ENCODE peak calls at places on chromosomes 13 and 19, in ten cellular contexts. H is astrocyte of the spinal cord, O is left lung, T is stomach, F is fibroblast of mammary gland, G is left ventricle myocardium inferior, P is cardiac fibroblast, J is tibial artery, E is fibroblast of lung, I is MM.1S. Q is an unnamed sample.

GRCh38 chr19:41998246-41999020 is 4.4 kb upstream of the ATP1A3 start:
- DNase-seq in H (no peak), O (no peak), T (peak), F (peak), G (peak), P (peak), J (no peak), E (peak), I (peak), Q (peak)

GRCh38 chr19:39246951-39247669 is 1.5 kb downstream of the IFNL4 start:
- DNase-seq in H (no peak), O (no peak), T (no peak), F (peak), G (peak), P (peak), J (no peak), E (peak), I (no peak), Q (no peak)

GRCh38 chr19:48806818-48807589 is 3.8 kb downstream of the BCAT2 start:
- DNase-seq in H (no peak), O (no peak), T (no peak), F (peak), G (no peak), P (peak), J (no peak), E (peak), I (no peak), Q (peak)

GRCh38 chr19:41821003-41821735 is 23.3 kb downstream of the LYPD4 start:
- DNase-seq in H (no peak), O (no peak), T (peak), F (peak), G (no peak), P (peak), J (no peak), E (peak), I (peak), Q (peak)

GRCh38 chr19:5121286-5122120 is 152.6 kb downstream of the KDM4B start:
- DNase-seq in H (no peak), O (no peak), T (no peak), F (no peak), G (no peak), P (no peak), J (no peak), E (no peak), I (no peak), Q (no peak)

GRCh38 chr19:37332839-37333238 is 38.1 kb upstream of the ZNF527 start:
- DNase-seq in H (no peak), O (no peak), T (no peak), F (no peak), G (no peak), P (no peak), J (no peak), E (no peak), I (no peak), Q (no peak)

GRCh38 chr19:33291623-33292534 is 10.5 kb downstream of the CEBPA start:
- DNase-seq in H (no peak), O (no peak), T (no peak), F (no peak), G (no peak), P (no peak), J (no peak), E (no peak), I (no peak), Q (no peak)

GRCh38 chr13:88000787-88001186 is 329.6 kb downstream of the SLITRK5 start:
- DNase-seq in H (no peak), O (no peak), T (no peak), F (no peak), G (no peak), P (no peak), J (no peak), E (no peak), I (no peak), Q (no peak)

GRCh38 chr13:76663941-76664340 is 222.3 kb downstream of the KCTD12 start:
- DNase-seq in H (no peak), O (no peak), T (no peak), F (peak), G (no peak), P (peak), J (no peak), E (no peak), I (no peak), Q (no peak)

GRCh38 chr13:76668716-76669115 is 217.5 kb downstream of the KCTD12 start:
- DNase-seq in H (no peak), O (no peak), T (no peak), F (no peak), G (no peak), P (no peak), J (no peak), E (no peak), I (no peak), Q (no peak)

GRCh38 chr13:76668141-76668540 is 218.1 kb downstream of the KCTD12 start:
- DNase-seq in H (no peak), O (no peak), T (no peak), F (no peak), G (no peak), P (no peak), J (no peak), E (no peak), I (no peak), Q (no peak)

GRCh38 chr13:76672422-76672821 is 213.8 kb downstream of the KCTD12 start:
- DNase-seq in H (peak), O (no peak), T (no peak), F (peak), G (no peak), P (peak), J (no peak), E (peak), I (no peak), Q (no peak)

DNA sequence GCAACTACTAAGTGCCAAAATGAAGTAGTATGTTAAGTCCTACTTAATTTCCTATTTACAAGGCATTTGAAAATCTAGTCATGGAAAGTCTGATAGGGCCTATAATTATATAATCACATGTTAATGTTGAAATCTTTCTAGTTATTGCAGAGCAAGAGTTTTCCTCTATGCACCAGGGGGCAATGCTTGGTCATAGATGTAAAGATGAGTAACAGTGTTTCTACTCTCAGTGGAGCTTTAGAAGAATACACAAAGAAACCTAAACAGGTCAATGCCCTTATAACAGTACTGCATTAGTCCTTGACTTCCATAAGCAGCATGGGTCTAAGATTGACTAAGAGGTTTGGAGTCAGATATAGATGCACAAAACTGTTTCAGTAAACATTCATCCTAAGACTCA is 218.7 kb downstream of the KCTD12 start:
- DNase-seq in H (peak), O (no peak), T (no peak), F (peak), G (no peak), P (peak), J (no peak), E (peak), I (peak), Q (peak)
- TF ChIP-seq CTCF in H (peak), O (no peak), T (no peak), F (peak), G (peak), P (peak), J (no peak), E (peak), I (no peak), Q (no peak)

GRCh38 chr13:99566125-99567083 is 65.1 kb downstream of the TM9SF2 start:
- DNase-seq in H (no peak), O (no peak), T (no peak), F (no peak), G (no peak), P (no peak), J (no peak), E (no peak), I (no peak), Q (peak)
- H3K4me3 ChIP-seq in H (no peak), O (no peak), T (no peak), F (no peak), G (no peak), P (no peak), J (no peak), E (no peak), I (no peak), Q (no peak)

GRCh38 chr19:30049844-30050667 is 108.0 kb downstream of the URI1 start:
- DNase-seq in H (no peak), O (no peak), T (no peak), F (no peak), G (no peak), P (no peak), J (no peak), E (no peak), I (no peak), Q (no peak)

GRCh38 chr19:30044273-30045259 is 102.5 kb downstream of the URI1 start:
- DNase-seq in H (no peak), O (no peak), T (no peak), F (no peak), G (no peak), P (no peak), J (no peak), E (no peak), I (no peak), Q (no peak)

GRCh38 chr19:30049226-30049625 is 107.2 kb downstream of the URI1 start:
- DNase-seq in H (no peak), O (no peak), T (no peak), F (no peak), G (no peak), P (no peak), J (no peak), E (no peak), I (no peak), Q (no peak)

GRCh38 chr19:30047355-30047895 is 105.4 kb downstream of the URI1 start:
- DNase-seq in H (no peak), O (no peak), T (no peak), F (no peak), G (no peak), P (no peak), J (no peak), E (no peak), I (no peak), Q (no peak)

GRCh38 chr19:30046522-30046921 is 104.5 kb downstream of the URI1 start:
- DNase-seq in H (peak), O (no peak), T (no peak), F (peak), G (no peak), P (no peak), J (no peak), E (peak), I (no peak), Q (peak)
- TF ChIP-seq CTCF in H (peak), O (peak), T (no peak), F (peak), G (peak), P (peak), J (no peak), E (peak), I (peak), Q (peak)

GRCh38 chr19:12757544-12758274 is 6.1 kb downstream of the BEST2 start:
- DNase-seq in H (peak), O (peak), T (peak), F (peak), G (peak), P (peak), J (peak), E (peak), I (peak), Q (peak)
- H3K4me3 ChIP-seq in H (peak), O (peak), T (peak), F (peak), G (peak), P (peak), J (peak), E (peak), I (peak), Q (no peak)

GRCh38 chr19:10701955-10702307 is 692 bp downstream of the QTRT1 start:
- DNase-seq in H (no peak), O (no peak), T (no peak), F (no peak), G (no peak), P (no peak), J (no peak), E (no peak), I (peak), Q (peak)
- TF ChIP-seq CTCF in H (no peak), O (no peak), T (no peak), F (no peak), G (no peak), P (no peak), J (no peak), E (no peak), I (peak), Q (peak)

GRCh38 chr13:62019858-62020257 is 604.2 kb upstream of the PCDH20 start:
- DNase-seq in H (no peak), O (no peak), T (no peak), F (no peak), G (no peak), P (no peak), J (no peak), E (no peak), I (no peak), Q (no peak)

GRCh38 chr13:62014299-62014698 is 598.6 kb upstream of the PCDH20 start:
- DNase-seq in H (peak), O (no peak), T (no peak), F (peak), G (no peak), P (peak), J (no peak), E (peak), I (no peak), Q (no peak)
- H3K4me3 ChIP-seq in H (peak), O (no peak), T (no peak), F (no peak), G (no peak), P (no peak), J (no peak), E (no peak), I (no peak), Q (no peak)